ENCODE peak calls at places on chromosomes 3 and 15, in four cellular contexts. One of them, this sample, is unnamed.

GRCh38 chr15:25514522-25514921 is 75.7 kb upstream of the UBE3A start:
- DNase-seq in GM23248: no peak
- DNase-seq in SK-N-SH: no peak
- DNase-seq in PC-3: no peak
- DNase-seq in this sample: no peak

GRCh38 chr3:13137808-13138565 is 64.8 kb upstream of the IQSEC1 start:
- DNase-seq in GM23248: no peak
- DNase-seq in SK-N-SH: no peak
- DNase-seq in PC-3: no peak
- DNase-seq in this sample: no peak

GRCh38 chr3:194082596-194083220 is 53.2 kb upstream of the HES1 start:
- DNase-seq in GM23248: peak; percentile 65
- DNase-seq in SK-N-SH: peak; percentile 42
- DNase-seq in PC-3: no peak
- DNase-seq in this sample: no peak

GRCh38 chr3:43061101-43061895 is 44.6 kb downstream of the POMGNT2 start:
- DNase-seq in GM23248: no peak
- DNase-seq in SK-N-SH: peak; percentile 36
- DNase-seq in PC-3: no peak
- DNase-seq in this sample: no peak

GRCh38 chr15:65558997-65559760 is 28.9 kb downstream of the HACD3 start:
- DNase-seq in GM23248: no peak
- DNase-seq in SK-N-SH: peak; percentile 44
- DNase-seq in PC-3: no peak
- DNase-seq in this sample: no peak

GRCh38 chr15:64651573-64652260 is 123.7 kb downstream of the RBPMS2 start:
- DNase-seq in GM23248: no peak
- DNase-seq in SK-N-SH: no peak
- DNase-seq in PC-3: peak; percentile 10
- DNase-seq in this sample: peak; percentile 86

GRCh38 chr3:117610156-117610555 is 900.6 kb downstream of the TUSC7 start:
- DNase-seq in GM23248: no peak
- DNase-seq in SK-N-SH: no peak
- DNase-seq in PC-3: no peak
- DNase-seq in this sample: no peak

GRCh38 chr3:172522871-172523818 is at the start of gene TNFSF10:
- DNase-seq in GM23248: peak; percentile 47
- DNase-seq in SK-N-SH: no peak
- DNase-seq in PC-3: peak; percentile 43
- DNase-seq in this sample: peak; percentile 90

GRCh38 chr3:189727898-189728297 is 96.7 kb downstream of the TP63 start:
- DNase-seq in GM23248: peak; percentile 79
- DNase-seq in SK-N-SH: no peak
- DNase-seq in PC-3: peak; percentile 18
- DNase-seq in this sample: no peak

GRCh38 chr15:58361291-58361759 is 70.5 kb upstream of the LIPC start:
- DNase-seq in GM23248: peak; percentile 91
- DNase-seq in SK-N-SH: no peak
- DNase-seq in PC-3: peak; percentile 61
- DNase-seq in this sample: no peak

GRCh38 chr3:58383476-58383875 is 50.2 kb downstream of the PDHB start:
- DNase-seq in GM23248: peak; percentile 82
- DNase-seq in SK-N-SH: no peak
- DNase-seq in PC-3: peak; percentile 56
- DNase-seq in this sample: no peak

GRCh38 chr3:15223684-15224575 is 17.9 kb downstream of the CAPN7 start:
- DNase-seq in GM23248: no peak
- DNase-seq in SK-N-SH: no peak
- DNase-seq in PC-3: peak; percentile 44
- DNase-seq in this sample: no peak

GRCh38 chr3:119700269-119700919 is 2.4 kb upstream of the CFAP91 start:
- DNase-seq in GM23248: peak; percentile 30
- DNase-seq in SK-N-SH: no peak
- DNase-seq in PC-3: peak; percentile 45
- DNase-seq in this sample: peak; percentile 76

GRCh38 chr15:36465304-36465703 is 114.1 kb upstream of the CDIN1 start:
- DNase-seq in GM23248: no peak
- DNase-seq in SK-N-SH: no peak
- DNase-seq in PC-3: peak; percentile 20
- DNase-seq in this sample: no peak

GRCh38 chr3:128875556-128876120 is 3.8 kb upstream of the ACAD9 start:
- DNase-seq in GM23248: peak; percentile 43
- DNase-seq in SK-N-SH: peak; percentile 58
- DNase-seq in PC-3: peak; percentile 3
- DNase-seq in this sample: peak; percentile 52

GRCh38 chr3:148992027-148992634 is 791 bp downstream of the GYG1 start:
- DNase-seq in GM23248: peak; percentile 78
- DNase-seq in SK-N-SH: no peak
- DNase-seq in PC-3: peak; percentile 40
- DNase-seq in this sample: peak; percentile 47

GRCh38 chr3:45693941-45694521 is 4.8 kb downstream of the SACM1L start:
- DNase-seq in GM23248: peak; percentile 14
- DNase-seq in SK-N-SH: peak; percentile 34
- DNase-seq in PC-3: no peak
- DNase-seq in this sample: peak; percentile 41

GRCh38 chr3:119352863-119353527 is 58.8 kb downstream of the ARHGAP31 start:
- DNase-seq in GM23248: peak; percentile 83
- DNase-seq in SK-N-SH: no peak
- DNase-seq in PC-3: peak; percentile 62
- DNase-seq in this sample: no peak

GRCh38 chr3:114404590-114404989 is 110.8 kb downstream of the TIGIT start:
- DNase-seq in GM23248: peak; percentile 70
- DNase-seq in SK-N-SH: no peak
- DNase-seq in PC-3: no peak
- DNase-seq in this sample: no peak

GRCh38 chr3:101615525-101615924 is 41.5 kb downstream of the PCNP start:
- DNase-seq in GM23248: no peak
- DNase-seq in SK-N-SH: no peak
- DNase-seq in PC-3: no peak
- DNase-seq in this sample: no peak

GRCh38 chr3:187949093-187949820 is 204.0 kb upstream of the BCL6 start:
- DNase-seq in GM23248: no peak
- DNase-seq in SK-N-SH: no peak
- DNase-seq in PC-3: no peak
- DNase-seq in this sample: no peak

GRCh38 chr15:88472225-88472624 is 4.7 kb downstream of the MRPS11 start:
- DNase-seq in GM23248: no peak
- DNase-seq in SK-N-SH: no peak
- DNase-seq in PC-3: no peak
- DNase-seq in this sample: no peak

GRCh38 chr3:195258449-195259145 is 12.4 kb downstream of the XXYLT1 start:
- DNase-seq in GM23248: no peak
- DNase-seq in SK-N-SH: no peak
- DNase-seq in PC-3: no peak
- DNase-seq in this sample: no peak

GRCh38 chr15:28955160-28955502 is 69.4 kb downstream of the APBA2 start:
- DNase-seq in GM23248: no peak
- DNase-seq in SK-N-SH: peak; percentile 52
- DNase-seq in PC-3: peak; percentile 79
- DNase-seq in this sample: peak; percentile 86

GRCh38 chr15:99719096-99719541 is 14.1 kb downstream of the LYSMD4 start:
- DNase-seq in GM23248: peak; percentile 50
- DNase-seq in SK-N-SH: no peak
- DNase-seq in PC-3: peak; percentile 47
- DNase-seq in this sample: peak; percentile 97

GRCh38 chr3:55416381-55416821 is 70.7 kb downstream of the WNT5A start:
- DNase-seq in GM23248: peak; percentile 93
- DNase-seq in SK-N-SH: peak; percentile 4
- DNase-seq in PC-3: peak; percentile 94
- DNase-seq in this sample: no peak

GRCh38 chr3:134033315-134033996 is 3.7 kb upstream of the SLCO2A1 start:
- DNase-seq in GM23248: no peak
- DNase-seq in SK-N-SH: no peak
- DNase-seq in PC-3: no peak
- DNase-seq in this sample: no peak

GRCh38 chr3:48215876-48216275 is 7.4 kb upstream of the CAMP start:
- DNase-seq in GM23248: no peak
- DNase-seq in SK-N-SH: no peak
- DNase-seq in PC-3: no peak
- DNase-seq in this sample: no peak

GRCh38 chr15:83153288-83153687 is 45.8 kb downstream of the TM6SF1 start:
- DNase-seq in GM23248: peak; percentile 55
- DNase-seq in SK-N-SH: no peak
- DNase-seq in PC-3: peak; percentile 43
- DNase-seq in this sample: no peak

GRCh38 chr3:141000027-141000663 is 51.0 kb upstream of the SPSB4 start:
- DNase-seq in GM23248: peak; percentile 73
- DNase-seq in SK-N-SH: peak; percentile 60
- DNase-seq in PC-3: peak; percentile 53
- DNase-seq in this sample: peak; percentile 59

GRCh38 chr15:38699633-38700230 is 135.1 kb upstream of the RASGRP1 start:
- DNase-seq in GM23248: peak; percentile 73
- DNase-seq in SK-N-SH: peak; percentile 39
- DNase-seq in PC-3: peak; percentile 84
- DNase-seq in this sample: peak; percentile 88

GRCh38 chr3:28242519-28242918 is 1.1 kb downstream of the CMC1 start:
- DNase-seq in GM23248: no peak
- DNase-seq in SK-N-SH: no peak
- DNase-seq in PC-3: no peak
- DNase-seq in this sample: no peak

GRCh38 chr3:48552111-48552911 is 4.3 kb downstream of the PFKFB4 start:
- DNase-seq in GM23248: no peak
- DNase-seq in SK-N-SH: no peak
- DNase-seq in PC-3: no peak
- DNase-seq in this sample: no peak

GRCh38 chr3:61989681-61990080 is 383.7 kb downstream of the FEZF2 start:
- DNase-seq in GM23248: no peak
- DNase-seq in SK-N-SH: no peak
- DNase-seq in PC-3: no peak
- DNase-seq in this sample: no peak

GRCh38 chr3:171175840-171176239 is 149.3 kb upstream of the SLC2A2 start:
- DNase-seq in GM23248: peak; percentile 66
- DNase-seq in SK-N-SH: no peak
- DNase-seq in PC-3: peak; percentile 41
- DNase-seq in this sample: no peak

GRCh38 chr3:57512174-57512573 is 32.0 kb downstream of the DNAH12 start:
- DNase-seq in GM23248: peak; percentile 27
- DNase-seq in SK-N-SH: no peak
- DNase-seq in PC-3: peak; percentile 48
- DNase-seq in this sample: no peak

GRCh38 chr3:159185443-159186050 is 383.7 kb downstream of the MFSD1 start:
- DNase-seq in GM23248: peak; percentile 31
- DNase-seq in SK-N-SH: no peak
- DNase-seq in PC-3: no peak
- DNase-seq in this sample: peak; percentile 43

GRCh38 chr3:134476306-134476705 is 9.5 kb downstream of the ANAPC13 start:
- DNase-seq in GM23248: no peak
- DNase-seq in SK-N-SH: no peak
- DNase-seq in PC-3: no peak
- DNase-seq in this sample: no peak

GRCh38 chr3:37986479-37987314 is 3.9 kb upstream of the VILL start:
- DNase-seq in GM23248: no peak
- DNase-seq in SK-N-SH: no peak
- DNase-seq in PC-3: peak; percentile 86
- DNase-seq in this sample: no peak

DNA sequence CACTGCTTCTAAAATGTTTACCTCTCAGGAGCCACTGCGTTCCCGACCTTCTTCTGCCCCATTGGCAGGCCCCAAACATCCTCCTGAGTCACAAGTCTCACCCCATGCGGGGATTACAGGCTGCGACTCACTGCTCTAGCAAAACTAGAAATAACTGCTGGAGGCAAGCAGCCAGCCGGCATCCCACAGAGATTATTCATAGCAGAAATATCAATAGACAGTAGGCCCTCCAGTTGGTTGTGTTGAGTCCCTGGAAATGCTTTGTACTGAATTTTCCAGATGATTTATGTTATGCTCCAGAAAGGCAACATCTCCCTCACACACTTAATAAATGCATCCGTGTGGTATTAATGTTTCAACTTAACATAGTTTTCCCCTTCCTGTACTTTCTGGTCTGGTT is 64.8 kb downstream of the RFTN1 start:
- DNase-seq in GM23248: peak; percentile 98
- DNase-seq in SK-N-SH: no peak
- DNase-seq in PC-3: peak; percentile 95
- DNase-seq in this sample: no peak
- H3K9ac ChIP-seq in GM23248: peak overlapping the region; percentile 54
- H3K9ac ChIP-seq in SK-N-SH: peak overlapping the region; percentile 7
- H3K9ac ChIP-seq in PC-3: no peak overlapping the region
- H3K9ac ChIP-seq in this sample: no peak overlapping the region

DNA sequence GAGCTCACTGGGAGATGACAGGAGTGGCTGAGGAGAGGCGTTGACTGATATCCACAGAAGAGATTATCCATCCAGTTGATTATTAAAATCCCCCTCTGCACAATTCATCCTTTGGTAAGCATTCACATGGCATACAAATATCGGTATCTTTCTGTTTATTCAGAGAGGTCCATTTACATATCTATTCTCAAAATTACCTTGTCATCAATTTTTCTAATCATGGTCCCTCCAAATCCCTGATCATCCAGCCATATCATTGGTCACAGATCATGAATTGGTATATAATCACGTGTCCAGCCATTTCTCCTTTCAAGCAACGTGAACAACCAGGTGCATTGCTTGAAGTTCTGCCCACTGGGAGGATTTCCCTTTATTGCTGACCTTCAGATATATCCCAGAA is 1321.0 kb downstream of the ROBO2 start:
- DNase-seq in GM23248: no peak
- DNase-seq in SK-N-SH: no peak
- DNase-seq in PC-3: no peak
- DNase-seq in this sample: no peak
- H3K9me2 ChIP-seq in GM23248: no peaks in the 10 kb centered on the region
- H3K9me2 ChIP-seq in SK-N-SH: no peaks in the 10 kb centered on the region
- H3K9me2 ChIP-seq in PC-3: no peaks in the 10 kb centered on the region
- H3K9me2 ChIP-seq in this sample: no peaks in the 10 kb centered on the region

DNA sequence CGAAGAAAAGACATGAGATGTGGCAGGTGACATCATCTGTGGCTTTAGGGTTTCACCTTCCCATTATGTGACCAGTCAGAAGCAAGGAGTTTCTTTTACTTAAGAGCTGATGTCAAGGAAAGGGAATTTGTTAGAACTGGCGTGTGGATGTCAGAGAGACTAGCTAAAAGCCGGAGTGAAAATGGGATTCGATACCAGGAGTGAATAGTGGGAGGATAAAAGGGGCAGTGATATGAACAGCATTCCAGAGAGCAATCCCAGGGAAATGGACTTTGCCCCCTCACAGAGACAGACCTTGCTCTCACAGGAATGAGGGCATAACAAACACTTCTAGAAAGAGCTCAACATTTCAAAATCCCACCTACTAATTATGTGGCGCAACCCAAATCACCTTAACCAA is 5.9 kb upstream of the FMN1 start:
- DNase-seq in GM23248: no peak
- DNase-seq in SK-N-SH: no peak
- DNase-seq in PC-3: no peak
- DNase-seq in this sample: no peak
- H3K9ac ChIP-seq in GM23248: no peak overlapping the region
- H3K9ac ChIP-seq in SK-N-SH: no peak overlapping the region
- H3K9ac ChIP-seq in PC-3: no peak overlapping the region
- H3K9ac ChIP-seq in this sample: no peak overlapping the region

DNA sequence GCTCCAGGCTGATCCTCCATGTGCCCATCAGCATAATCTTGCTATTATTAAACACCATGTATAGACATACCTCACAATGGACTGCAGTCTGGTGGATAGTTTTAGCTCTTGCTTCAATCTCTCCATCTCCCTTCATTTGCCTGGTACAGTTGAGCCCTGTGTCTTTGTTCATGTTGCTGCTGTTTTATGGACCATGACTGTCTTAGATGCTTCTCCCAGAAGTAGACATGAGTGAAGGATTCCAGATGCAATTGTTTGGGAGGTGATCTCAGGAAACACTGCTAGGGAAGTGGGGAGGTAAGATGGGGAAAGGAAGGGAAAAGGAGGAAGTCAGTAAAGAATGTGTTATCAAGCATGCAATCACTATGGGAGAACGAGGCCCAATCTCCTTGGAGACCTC is 36.3 kb upstream of the CTNNB1 start:
- DNase-seq in GM23248: no peak
- DNase-seq in SK-N-SH: no peak
- DNase-seq in PC-3: no peak
- DNase-seq in this sample: no peak
- H3K9me2 ChIP-seq in GM23248: no peaks in the 10 kb centered on the region
- H3K9me2 ChIP-seq in SK-N-SH: no peaks in the 10 kb centered on the region
- H3K9me2 ChIP-seq in PC-3: no peaks in the 10 kb centered on the region
- H3K9me2 ChIP-seq in this sample: no peaks in the 10 kb centered on the region